ENCODE peak calls at places on chromosomes 2 and 18, in eight cellular contexts. L is choroid plexus epithelial cell, Z is fibroblast of lung, B is amniotic epithelial cell, Q is astrocyte of the spinal cord, S is IMR-90, R is WTC11, F is fibroblast of the aortic adventitia. D is an unnamed sample.

GRCh38 chr18:35408843-35409261 is 31.7 kb upstream of the ZNF396 start:
- DNase-seq in L (no peak), Z (no peak), B (no peak), Q (no peak), S (no peak), R (no peak), F (no peak), D (no peak)

GRCh38 chr18:57837917-57838548 is 34.9 kb upstream of the ATP8B1 start:
- DNase-seq in L (peak; percentile 66), Z (peak; percentile 70), B (peak; percentile 54), Q (peak; percentile 8), S (peak; percentile 37), R (no peak), F (no peak), D (no peak)

GRCh38 chr2:197869501-197870111 is 65.2 kb downstream of the PLCL1 start:
- DNase-seq in L (peak; percentile 63), Z (peak; percentile 76), B (peak; percentile 93), Q (peak; percentile 43), S (no peak), R (no peak), F (peak; percentile 77), D (no peak)

GRCh38 chr2:159595410-159596046 is 20.8 kb downstream of the BAZ2B start:
- DNase-seq in L (no peak), Z (peak; percentile 45), B (no peak), Q (peak; percentile 18), S (peak; percentile 35), R (no peak), F (no peak), D (no peak)

GRCh38 chr2:40384714-40385113 is 67.2 kb downstream of the SLC8A1 start:
- DNase-seq in L (peak; percentile 93), Z (peak; percentile 84), B (peak; percentile 92), Q (peak; percentile 77), S (peak; percentile 92), R (no peak), F (peak; percentile 92), D (no peak)

GRCh38 chr2:204180671-204181070 is 244.1 kb downstream of the ICOS start:
- DNase-seq in L (no peak), Z (no peak), B (no peak), Q (no peak), S (no peak), R (no peak), F (no peak), D (no peak)

GRCh38 chr18:13471971-13472628 is 253.5 kb downstream of the LDLRAD4 start:
- DNase-seq in L (no peak), Z (no peak), B (no peak), Q (no peak), S (no peak), R (no peak), F (no peak), D (no peak)

GRCh38 chr2:142867161-142867560 is 10.3 kb upstream of the KYNU start:
- DNase-seq in L (no peak), Z (peak; percentile 24), B (no peak), Q (no peak), S (no peak), R (no peak), F (peak; percentile 28), D (no peak)

GRCh38 chr2:64989982-64990614 is 899 bp downstream of the SLC1A4 start:
- DNase-seq in L (no peak), Z (no peak), B (no peak), Q (no peak), S (no peak), R (peak; percentile 26), F (no peak), D (peak; percentile 31)

GRCh38 chr2:182372661-182373060 is 54.2 kb downstream of the PDE1A start:
- DNase-seq in L (peak; percentile 78), Z (peak; percentile 93), B (peak; percentile 88), Q (peak; percentile 87), S (peak; percentile 91), R (no peak), F (peak; percentile 84), D (no peak)

GRCh38 chr2:118309201-118310015 is 221.1 kb downstream of the INSIG2 start:
- DNase-seq in L (no peak), Z (no peak), B (peak; percentile 1), Q (no peak), S (no peak), R (no peak), F (no peak), D (no peak)

GRCh38 chr2:14996306-14997014 is 363.9 kb downstream of the LRATD1 start:
- DNase-seq in L (no peak), Z (no peak), B (no peak), Q (no peak), S (no peak), R (no peak), F (no peak), D (peak; percentile 68)

GRCh38 chr2:9617749-9618148 is 13.0 kb downstream of the YWHAQ start:
- DNase-seq in L (no peak), Z (peak; percentile 49), B (peak; percentile 34), Q (no peak), S (peak; percentile 68), R (no peak), F (peak; percentile 68), D (no peak)

GRCh38 chr2:235968616-235969324 is 199.4 kb downstream of the GBX2 start:
- DNase-seq in L (no peak), Z (no peak), B (no peak), Q (no peak), S (no peak), R (no peak), F (no peak), D (peak; percentile 50)

GRCh38 chr18:24013061-24013460 is 1.5 kb upstream of the TTC39C start:
- DNase-seq in L (no peak), Z (no peak), B (no peak), Q (no peak), S (peak; percentile 19), R (no peak), F (no peak), D (no peak)

GRCh38 chr2:180122874-180123273 is 115.8 kb upstream of the CWC22 start:
- DNase-seq in L (peak; percentile 61), Z (peak; percentile 74), B (peak; percentile 84), Q (peak; percentile 66), S (peak; percentile 62), R (no peak), F (peak; percentile 53), D (no peak)

GRCh38 chr2:31213063-31213882 is 4.0 kb downstream of the CAPN14 start:
- DNase-seq in L (no peak), Z (peak; percentile 39), B (peak; percentile 51), Q (no peak), S (no peak), R (no peak), F (peak; percentile 29), D (no peak)

GRCh38 chr2:151808258-151809072 is 19.8 kb downstream of the ARL5A start:
- DNase-seq in L (peak; percentile 60), Z (no peak), B (peak; percentile 23), Q (peak; percentile 40), S (peak; percentile 43), R (no peak), F (peak; percentile 62), D (no peak)

GRCh38 chr2:235460548-235461047 is 33.2 kb upstream of the AGAP1 start:
- DNase-seq in L (no peak), Z (no peak), B (no peak), Q (no peak), S (no peak), R (no peak), F (no peak), D (no peak)

GRCh38 chr2:154402138-154402714 is 296.3 kb upstream of the KCNJ3 start:
- DNase-seq in L (peak; percentile 11), Z (peak; percentile 4), B (peak; percentile 21), Q (peak; percentile 33), S (peak; percentile 0), R (no peak), F (peak; percentile 38), D (no peak)

GRCh38 chr2:239081622-239082021 is 233.7 kb downstream of the TWIST2 start:
- DNase-seq in L (no peak), Z (no peak), B (no peak), Q (no peak), S (no peak), R (no peak), F (no peak), D (no peak)

GRCh38 chr2:9739508-9739907 is 103.8 kb upstream of the TAF1B start:
- DNase-seq in L (no peak), Z (no peak), B (no peak), Q (no peak), S (no peak), R (no peak), F (peak; percentile 41), D (no peak)

GRCh38 chr2:74566423-74567085 is 12.0 kb downstream of the DOK1 start:
- DNase-seq in L (peak; percentile 85), Z (peak; percentile 94), B (peak; percentile 56), Q (peak; percentile 95), S (peak; percentile 75), R (no peak), F (peak; percentile 95), D (no peak)

GRCh38 chr2:85171916-85172315 is 38.7 kb downstream of the TCF7L1 start:
- DNase-seq in L (no peak), Z (no peak), B (no peak), Q (no peak), S (no peak), R (no peak), F (no peak), D (no peak)

GRCh38 chr2:25821225-25822056 is 56.8 kb downstream of the ASXL2 start:
- DNase-seq in L (peak; percentile 75), Z (peak; percentile 74), B (peak; percentile 27), Q (peak; percentile 88), S (peak; percentile 20), R (no peak), F (peak; percentile 59), D (no peak)

GRCh38 chr2:191840916-191841315 is 6.0 kb downstream of the CAVIN2 start:
- DNase-seq in L (no peak), Z (no peak), B (no peak), Q (no peak), S (no peak), R (no peak), F (no peak), D (no peak)

GRCh38 chr2:27494944-27495554 is at the start of gene FNDC4:
- DNase-seq in L (peak; percentile 3), Z (peak; percentile 18), B (no peak), Q (peak; percentile 5), S (no peak), R (peak; percentile 68), F (no peak), D (peak; percentile 64)

GRCh38 chr2:215680605-215681598 is 245.0 kb upstream of the FN1 start:
- DNase-seq in L (peak; percentile 97), Z (peak; percentile 100), B (peak; percentile 97), Q (peak; percentile 96), S (peak; percentile 87), R (no peak), F (peak; percentile 94), D (no peak)

GRCh38 chr2:168434164-168434563 is 21.9 kb upstream of the CERS6 start:
- DNase-seq in L (no peak), Z (no peak), B (no peak), Q (no peak), S (no peak), R (no peak), F (peak; percentile 18), D (peak; percentile 53)

GRCh38 chr18:26003391-26003790 is 87.0 kb downstream of the SS18 start:
- DNase-seq in L (peak; percentile 19), Z (no peak), B (no peak), Q (no peak), S (no peak), R (no peak), F (peak; percentile 27), D (no peak)

GRCh38 chr2:219126555-219126954 is 34.1 kb downstream of the NHEJ1 start:
- DNase-seq in L (peak; percentile 13), Z (no peak), B (no peak), Q (no peak), S (no peak), R (no peak), F (no peak), D (no peak)

GRCh38 chr2:239948100-239948881 is 76.9 kb downstream of the NDUFA10 start:
- DNase-seq in L (no peak), Z (no peak), B (no peak), Q (no peak), S (no peak), R (no peak), F (no peak), D (no peak)

GRCh38 chr2:136319651-136320050 is 201.7 kb upstream of the CXCR4 start:
- DNase-seq in L (no peak), Z (no peak), B (no peak), Q (no peak), S (no peak), R (no peak), F (no peak), D (no peak)

GRCh38 chr18:55265130-55265675 is 305.9 kb upstream of the CCDC68 start:
- DNase-seq in L (no peak), Z (no peak), B (no peak), Q (no peak), S (no peak), R (no peak), F (no peak), D (no peak)